ENCODE peak calls at places on chromosomes 12 and 14, in seven cellular contexts. One of them, this sample, is unnamed.

GRCh38 chr12:57893460-57894353 is 47.2 kb upstream of the CTDSP2 start:
- DNase-seq in activated CD8-positive, alpha-beta memory T cell treated with anti-CD3 and anti-CD28 coated beads for 48 hours: no peak
- DNase-seq in left ventricle myocardium inferior: peak
- DNase-seq in GM06990: no peak
- DNase-seq in stromal cell of bone marrow: peak
- DNase-seq in retina: peak
- DNase-seq in hepatocyte: peak
- DNase-seq in this sample: peak

GRCh38 chr14:73823339-73823885 is 28.2 kb upstream of the PTGR2 start:
- DNase-seq in activated CD8-positive, alpha-beta memory T cell treated with anti-CD3 and anti-CD28 coated beads for 48 hours: no peak
- DNase-seq in left ventricle myocardium inferior: no peak
- DNase-seq in GM06990: no peak
- DNase-seq in stromal cell of bone marrow: no peak
- DNase-seq in retina: no peak
- DNase-seq in hepatocyte: no peak
- DNase-seq in this sample: no peak

GRCh38 chr12:49097381-49097780 is 2.8 kb upstream of the DHH start:
- DNase-seq in activated CD8-positive, alpha-beta memory T cell treated with anti-CD3 and anti-CD28 coated beads for 48 hours: no peak
- DNase-seq in left ventricle myocardium inferior: no peak
- DNase-seq in GM06990: no peak
- DNase-seq in stromal cell of bone marrow: no peak
- DNase-seq in retina: peak
- DNase-seq in hepatocyte: no peak
- DNase-seq in this sample: no peak

GRCh38 chr14:60724080-60724618 is at the start of gene SIX4:
- DNase-seq in activated CD8-positive, alpha-beta memory T cell treated with anti-CD3 and anti-CD28 coated beads for 48 hours: no peak
- DNase-seq in left ventricle myocardium inferior: peak
- DNase-seq in GM06990: peak
- DNase-seq in stromal cell of bone marrow: peak
- DNase-seq in retina: peak
- DNase-seq in hepatocyte: peak
- DNase-seq in this sample: peak

GRCh38 chr14:105748204-105748578 is 221.8 kb downstream of the TMEM121 start:
- DNase-seq in activated CD8-positive, alpha-beta memory T cell treated with anti-CD3 and anti-CD28 coated beads for 48 hours: no peak
- DNase-seq in left ventricle myocardium inferior: peak
- DNase-seq in GM06990: no peak
- DNase-seq in stromal cell of bone marrow: no peak
- DNase-seq in retina: no peak
- DNase-seq in hepatocyte: no peak
- DNase-seq in this sample: no peak

GRCh38 chr12:92080390-92081285 is 65.0 kb downstream of the BTG1 start:
- DNase-seq in activated CD8-positive, alpha-beta memory T cell treated with anti-CD3 and anti-CD28 coated beads for 48 hours: no peak
- DNase-seq in left ventricle myocardium inferior: no peak
- DNase-seq in GM06990: no peak
- DNase-seq in stromal cell of bone marrow: peak
- DNase-seq in retina: no peak
- DNase-seq in hepatocyte: peak
- DNase-seq in this sample: peak

GRCh38 chr12:13444076-13444475 is 247.6 kb downstream of the EMP1 start:
- DNase-seq in activated CD8-positive, alpha-beta memory T cell treated with anti-CD3 and anti-CD28 coated beads for 48 hours: no peak
- DNase-seq in left ventricle myocardium inferior: no peak
- DNase-seq in GM06990: no peak
- DNase-seq in stromal cell of bone marrow: no peak
- DNase-seq in retina: no peak
- DNase-seq in hepatocyte: no peak
- DNase-seq in this sample: no peak

GRCh38 chr12:5073838-5074237 is 30.2 kb downstream of the KCNA5 start:
- DNase-seq in activated CD8-positive, alpha-beta memory T cell treated with anti-CD3 and anti-CD28 coated beads for 48 hours: no peak
- DNase-seq in left ventricle myocardium inferior: no peak
- DNase-seq in GM06990: no peak
- DNase-seq in stromal cell of bone marrow: no peak
- DNase-seq in retina: no peak
- DNase-seq in hepatocyte: no peak
- DNase-seq in this sample: no peak

GRCh38 chr12:114320101-114320500 is 85.8 kb downstream of the TBX5 start:
- DNase-seq in activated CD8-positive, alpha-beta memory T cell treated with anti-CD3 and anti-CD28 coated beads for 48 hours: no peak
- DNase-seq in left ventricle myocardium inferior: no peak
- DNase-seq in GM06990: no peak
- DNase-seq in stromal cell of bone marrow: no peak
- DNase-seq in retina: no peak
- DNase-seq in hepatocyte: no peak
- DNase-seq in this sample: no peak

GRCh38 chr12:50613463-50613862 is 108.7 kb downstream of the DIP2B start:
- DNase-seq in activated CD8-positive, alpha-beta memory T cell treated with anti-CD3 and anti-CD28 coated beads for 48 hours: no peak
- DNase-seq in left ventricle myocardium inferior: no peak
- DNase-seq in GM06990: no peak
- DNase-seq in stromal cell of bone marrow: no peak
- DNase-seq in retina: no peak
- DNase-seq in hepatocyte: no peak
- DNase-seq in this sample: no peak

This sample was measured in skeletal muscle cell.